ENCODE peak calls at places on chromosomes 16 and 17, in five cellular contexts. O is T1000, N is pancreas, Y is left lung, B is stromal cell of bone marrow. I is an unnamed sample.

GRCh38 chr16:67910162-67910561 is 17.1 kb downstream of the PSKH1 start:
- DNase-seq in O (no peak), N (no peak), Y (no peak), B (no peak), I (no peak)

GRCh38 chr17:8175795-8176196 is 384 bp downstream of the TMEM107 start:
- DNase-seq in O (peak), N (peak), Y (no peak), B (no peak), I (peak)

GRCh38 chr17:82687375-82687861 is 11.1 kb downstream of the RAB40B start:
- DNase-seq in O (no peak), N (peak), Y (no peak), B (no peak), I (no peak)

GRCh38 chr16:78235168-78235800 is 135.8 kb downstream of the WWOX start:
- DNase-seq in O (no peak), N (peak), Y (peak), B (peak), I (peak)

GRCh38 chr17:71413935-71414334 is 706.9 kb upstream of the SOX9 start:
- DNase-seq in O (no peak), N (no peak), Y (no peak), B (no peak), I (no peak)

GRCh38 chr16:54657058-54657708 is 273.5 kb upstream of the IRX5 start:
- DNase-seq in O (no peak), N (no peak), Y (no peak), B (peak), I (no peak)

GRCh38 chr16:50297301-50298074 is 31.1 kb downstream of the ADCY7 start:
- DNase-seq in O (no peak), N (peak), Y (peak), B (no peak), I (peak)

GRCh38 chr16:47907109-47907508 is 248.7 kb downstream of the ABCC12 start:
- DNase-seq in O (no peak), N (no peak), Y (peak), B (no peak), I (no peak)

GRCh38 chr16:73965591-73965990 is 331.0 kb upstream of the PSMD7 start:
- DNase-seq in O (no peak), N (no peak), Y (no peak), B (no peak), I (no peak)

GRCh38 chr17:7587420-7587786 is 2.5 kb downstream of the SOX15 start:
- DNase-seq in O (peak), N (no peak), Y (no peak), B (peak), I (no peak)

GRCh38 chr16:13153696-13154095 is 252.3 kb downstream of the SHISA9 start:
- DNase-seq in O (no peak), N (no peak), Y (no peak), B (no peak), I (no peak)

GRCh38 chr16:30669026-30670000 is 11.1 kb downstream of the FBRS start:
- DNase-seq in O (no peak), N (peak), Y (no peak), B (no peak), I (no peak)

GRCh38 chr17:57442914-57443571 is 186.7 kb downstream of the MSI2 start:
- DNase-seq in O (peak), N (no peak), Y (no peak), B (no peak), I (no peak)

GRCh38 chr17:12958786-12959185 is 59.0 kb downstream of the ELAC2 start:
- DNase-seq in O (peak), N (no peak), Y (no peak), B (peak), I (no peak)

GRCh38 chr16:69176033-69176780 is 10.8 kb upstream of the SNTB2 start:
- DNase-seq in O (no peak), N (no peak), Y (no peak), B (peak), I (no peak)

GRCh38 chr17:41977991-41978390 is 11.4 kb downstream of the CNP start:
- DNase-seq in O (no peak), N (peak), Y (peak), B (no peak), I (no peak)

I was measured in lower lobe of right lung.